ENCODE peak calls at places on chromosomes 5 and 9, in ten cellular contexts. One of them, this sample, is unnamed. For H3K4me1, the result is how much of the 10 kb centered on the place peaks cover.

GRCh38 chr5:113378960-113379541 is 55.7 kb downstream of the TSSK1B start:
- DNase-seq in mucosa of descending colon: no peak
- DNase-seq in spleen: no peak
- DNase-seq in stomach: peak
- DNase-seq in tibial artery: peak
- DNase-seq in body of pancreas: peak
- DNase-seq in mammary epithelial cell: peak
- DNase-seq in psoas muscle: no peak
- DNase-seq in OCI-LY7: peak
- DNase-seq in Karpas-422: peak
- DNase-seq in this sample: no peak

GRCh38 chr9:8962084-8962483 is 1162.5 kb upstream of the DMAC1 start:
- DNase-seq in stomach: no peak
- DNase-seq in Karpas-422: no peak
- DNase-seq in spleen: no peak
- DNase-seq in mammary epithelial cell: no peak
- DNase-seq in body of pancreas: no peak
- DNase-seq in tibial artery: no peak
- DNase-seq in mucosa of descending colon: no peak
- DNase-seq in psoas muscle: no peak
- DNase-seq in OCI-LY7: no peak
- DNase-seq in this sample: no peak

GRCh38 chr5:67292201-67292940 is 95.8 kb upstream of the CD180 start:
- DNase-seq in tibial artery: no peak
- DNase-seq in stomach: no peak
- DNase-seq in mucosa of descending colon: no peak
- DNase-seq in mammary epithelial cell: no peak
- DNase-seq in Karpas-422: peak
- DNase-seq in psoas muscle: no peak
- DNase-seq in spleen: no peak
- DNase-seq in body of pancreas: no peak
- DNase-seq in OCI-LY7: no peak
- DNase-seq in this sample: no peak

GRCh38 chr9:84000186-84000585 is 19.6 kb downstream of the RMI1 start:
- DNase-seq in spleen: no peak
- DNase-seq in mucosa of descending colon: no peak
- DNase-seq in mammary epithelial cell: no peak
- DNase-seq in Karpas-422: no peak
- DNase-seq in psoas muscle: no peak
- DNase-seq in stomach: no peak
- DNase-seq in OCI-LY7: no peak
- DNase-seq in tibial artery: no peak
- DNase-seq in body of pancreas: no peak
- DNase-seq in this sample: no peak

GRCh38 chr5:10306806-10307205 is 896 bp downstream of the CMBL start:
- DNase-seq in OCI-LY7: no peak
- DNase-seq in stomach: no peak
- DNase-seq in mucosa of descending colon: no peak
- DNase-seq in psoas muscle: peak
- DNase-seq in spleen: no peak
- DNase-seq in tibial artery: no peak
- DNase-seq in Karpas-422: no peak
- DNase-seq in mammary epithelial cell: no peak
- DNase-seq in body of pancreas: no peak
- DNase-seq in this sample: no peak

GRCh38 chr9:73039253-73039915 is 86.5 kb upstream of the ALDH1A1 start:
- DNase-seq in Karpas-422: no peak
- DNase-seq in tibial artery: peak
- DNase-seq in body of pancreas: peak
- DNase-seq in spleen: no peak
- DNase-seq in mammary epithelial cell: no peak
- DNase-seq in psoas muscle: no peak
- DNase-seq in OCI-LY7: no peak
- DNase-seq in mucosa of descending colon: no peak
- DNase-seq in stomach: no peak
- DNase-seq in this sample: no peak

GRCh38 chr9:77735515-77735914 is 87.4 kb upstream of the GNA14 start:
- DNase-seq in mammary epithelial cell: no peak
- DNase-seq in OCI-LY7: no peak
- DNase-seq in tibial artery: no peak
- DNase-seq in stomach: no peak
- DNase-seq in Karpas-422: no peak
- DNase-seq in mucosa of descending colon: no peak
- DNase-seq in body of pancreas: no peak
- DNase-seq in psoas muscle: no peak
- DNase-seq in spleen: no peak
- DNase-seq in this sample: no peak

GRCh38 chr5:172647341-172648007 is 6.4 kb downstream of the NEURL1B start:
- DNase-seq in Karpas-422: no peak
- DNase-seq in OCI-LY7: no peak
- DNase-seq in psoas muscle: no peak
- DNase-seq in stomach: no peak
- DNase-seq in tibial artery: no peak
- DNase-seq in mucosa of descending colon: no peak
- DNase-seq in mammary epithelial cell: no peak
- DNase-seq in body of pancreas: no peak
- DNase-seq in spleen: no peak
- DNase-seq in this sample: no peak

GRCh38 chr5:150600951-150601773 is 39.3 kb upstream of the SYNPO start:
- DNase-seq in body of pancreas: no peak
- DNase-seq in Karpas-422: no peak
- DNase-seq in OCI-LY7: no peak
- DNase-seq in psoas muscle: no peak
- DNase-seq in spleen: peak
- DNase-seq in stomach: no peak
- DNase-seq in tibial artery: no peak
- DNase-seq in mucosa of descending colon: no peak
- DNase-seq in mammary epithelial cell: peak
- DNase-seq in this sample: no peak

GRCh38 chr5:41356746-41357145 is 143.4 kb upstream of the C6 start:
- DNase-seq in Karpas-422: no peak
- DNase-seq in mammary epithelial cell: no peak
- DNase-seq in spleen: no peak
- DNase-seq in body of pancreas: peak
- DNase-seq in stomach: no peak
- DNase-seq in psoas muscle: no peak
- DNase-seq in tibial artery: no peak
- DNase-seq in mucosa of descending colon: no peak
- DNase-seq in OCI-LY7: no peak
- DNase-seq in this sample: no peak

GRCh38 chr9:35102769-35103659 is at the start of gene STOML2:
- DNase-seq in spleen: peak
- DNase-seq in psoas muscle: peak
- DNase-seq in OCI-LY7: peak
- DNase-seq in mammary epithelial cell: peak
- DNase-seq in mucosa of descending colon: peak
- DNase-seq in Karpas-422: peak
- DNase-seq in stomach: peak
- DNase-seq in body of pancreas: peak
- DNase-seq in tibial artery: peak
- DNase-seq in this sample: peak

GRCh38 chr9:91580136-91580535 is 156.5 kb upstream of the NFIL3 start:
- DNase-seq in mammary epithelial cell: peak
- DNase-seq in spleen: no peak
- DNase-seq in stomach: no peak
- DNase-seq in mucosa of descending colon: no peak
- DNase-seq in body of pancreas: no peak
- DNase-seq in psoas muscle: no peak
- DNase-seq in Karpas-422: peak
- DNase-seq in tibial artery: no peak
- DNase-seq in OCI-LY7: no peak
- DNase-seq in this sample: no peak

GRCh38 chr9:5563417-5563815 is 53.1 kb downstream of the PDCD1LG2 start:
- DNase-seq in OCI-LY7: no peak
- DNase-seq in stomach: no peak
- DNase-seq in Karpas-422: no peak
- DNase-seq in body of pancreas: no peak
- DNase-seq in mammary epithelial cell: peak
- DNase-seq in psoas muscle: no peak
- DNase-seq in mucosa of descending colon: no peak
- DNase-seq in tibial artery: no peak
- DNase-seq in spleen: no peak
- DNase-seq in this sample: no peak

GRCh38 chr5:74130141-74130897 is 504.3 kb downstream of the ARHGEF28 start:
- DNase-seq in spleen: no peak
- DNase-seq in mammary epithelial cell: no peak
- DNase-seq in psoas muscle: no peak
- DNase-seq in body of pancreas: no peak
- DNase-seq in OCI-LY7: no peak
- DNase-seq in Karpas-422: no peak
- DNase-seq in tibial artery: no peak
- DNase-seq in stomach: no peak
- DNase-seq in mucosa of descending colon: no peak
- DNase-seq in this sample: no peak

GRCh38 chr9:84436386-84437114 is 96.0 kb upstream of the SLC28A3 start:
- DNase-seq in psoas muscle: peak
- DNase-seq in mucosa of descending colon: no peak
- DNase-seq in OCI-LY7: no peak
- DNase-seq in stomach: no peak
- DNase-seq in body of pancreas: no peak
- DNase-seq in spleen: no peak
- DNase-seq in Karpas-422: no peak
- DNase-seq in tibial artery: peak
- DNase-seq in mammary epithelial cell: no peak
- DNase-seq in this sample: no peak

DNA sequence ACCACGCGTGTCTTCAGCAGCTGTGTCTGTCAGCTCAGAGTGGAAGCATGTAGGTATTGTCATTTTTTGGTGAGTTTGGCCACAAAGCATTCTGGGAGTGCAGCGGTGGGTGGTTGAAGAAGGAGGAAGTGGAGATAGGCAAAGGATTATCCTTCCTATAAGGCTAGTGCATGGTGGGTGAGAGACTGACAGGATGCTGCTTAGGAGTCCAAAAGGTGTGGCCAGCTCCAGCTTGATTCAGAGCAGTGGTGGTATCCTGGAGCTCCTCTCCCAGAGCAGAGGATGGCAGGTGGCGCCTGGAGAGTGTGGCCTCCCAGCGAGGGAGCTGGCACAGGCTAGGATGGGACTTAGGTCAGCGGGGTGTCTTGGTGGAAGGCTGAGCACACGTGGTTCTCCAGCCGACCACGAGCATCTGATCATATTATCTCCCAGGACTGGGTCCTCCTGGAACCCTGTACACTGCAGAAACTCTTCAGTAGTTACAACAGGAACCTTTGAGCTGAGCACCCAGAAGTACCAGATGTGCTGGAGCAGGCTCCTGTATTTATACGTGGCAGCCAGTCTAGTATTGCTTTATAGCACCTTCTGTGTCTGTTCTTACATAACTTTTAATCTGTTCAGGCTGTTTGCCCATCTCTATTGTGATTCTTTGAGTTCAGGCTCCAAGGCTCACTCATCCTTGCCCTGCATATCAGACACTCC is 29.6 kb downstream of the MAML1 start:
- DNase-seq in stomach: no peak
- DNase-seq in mammary epithelial cell: peak
- DNase-seq in mucosa of descending colon: no peak
- DNase-seq in psoas muscle: peak
- DNase-seq in Karpas-422: peak
- DNase-seq in OCI-LY7: peak
- DNase-seq in body of pancreas: peak
- DNase-seq in tibial artery: no peak
- DNase-seq in spleen: no peak
- DNase-seq in this sample: no peak
- H3K4me1 ChIP-seq in stomach: under half
- H3K4me1 ChIP-seq in mammary epithelial cell: under half
- H3K4me1 ChIP-seq in mucosa of descending colon: under half
- H3K4me1 ChIP-seq in psoas muscle: half or more
- H3K4me1 ChIP-seq in Karpas-422: under half
- H3K4me1 ChIP-seq in OCI-LY7: under half
- H3K4me1 ChIP-seq in body of pancreas: half or more
- H3K4me1 ChIP-seq in tibial artery: half or more
- H3K4me1 ChIP-seq in spleen: under half
- H3K4me1 ChIP-seq in this sample: half or more

DNA sequence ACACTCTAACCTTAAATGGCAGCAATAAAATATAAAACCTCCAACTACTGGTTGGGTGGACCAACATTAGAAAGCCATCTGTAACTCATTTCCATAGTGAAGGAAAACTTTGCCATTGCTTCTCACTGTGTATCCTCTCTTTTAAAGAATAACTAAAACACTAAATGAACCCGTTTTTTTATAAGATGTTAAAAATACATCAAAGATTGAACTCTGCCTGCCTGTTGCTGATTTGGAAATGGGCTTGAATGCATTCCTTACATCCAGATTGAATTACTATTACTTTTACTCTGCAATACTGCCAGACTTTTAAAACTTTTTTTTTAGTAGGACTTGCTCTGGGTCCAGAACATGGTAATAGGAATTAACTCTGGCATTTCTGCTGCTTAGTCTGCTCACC is 176.9 kb upstream of the PAPPA start:
- DNase-seq in OCI-LY7: no peak
- DNase-seq in psoas muscle: no peak
- DNase-seq in mucosa of descending colon: no peak
- DNase-seq in spleen: no peak
- DNase-seq in stomach: no peak
- DNase-seq in Karpas-422: no peak
- DNase-seq in tibial artery: no peak
- DNase-seq in body of pancreas: no peak
- DNase-seq in mammary epithelial cell: no peak
- DNase-seq in this sample: no peak
- H3K4me1 ChIP-seq in OCI-LY7: under half
- H3K4me1 ChIP-seq in psoas muscle: under half
- H3K4me1 ChIP-seq in mucosa of descending colon: under half
- H3K4me1 ChIP-seq in spleen: under half
- H3K4me1 ChIP-seq in stomach: under half
- H3K4me1 ChIP-seq in Karpas-422: under half
- H3K4me1 ChIP-seq in tibial artery: under half
- H3K4me1 ChIP-seq in body of pancreas: under half
- H3K4me1 ChIP-seq in mammary epithelial cell: under half
- H3K4me1 ChIP-seq in this sample: under half

DNA sequence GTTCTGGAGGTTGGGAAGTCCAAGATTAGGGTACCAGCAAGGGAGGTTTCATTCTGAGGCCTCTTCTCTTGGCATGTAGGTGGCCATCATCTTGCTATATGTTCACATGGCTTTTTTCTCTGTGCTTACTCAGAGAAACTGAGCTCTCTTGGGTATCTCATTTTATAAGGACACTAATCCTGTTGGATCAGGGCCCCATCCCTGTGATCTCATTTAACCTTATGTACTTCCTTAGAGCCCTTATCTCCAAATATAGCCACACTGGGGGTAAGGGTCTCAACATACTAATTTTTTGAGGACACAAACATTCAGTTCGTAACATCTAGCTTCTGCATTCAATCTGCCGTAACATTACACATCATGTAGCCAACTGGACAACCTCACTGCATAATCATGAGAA is 6.6 kb downstream of the DHX29 start:
- DNase-seq in mucosa of descending colon: no peak
- DNase-seq in mammary epithelial cell: no peak
- DNase-seq in OCI-LY7: no peak
- DNase-seq in Karpas-422: no peak
- DNase-seq in body of pancreas: no peak
- DNase-seq in psoas muscle: no peak
- DNase-seq in spleen: no peak
- DNase-seq in stomach: no peak
- DNase-seq in tibial artery: no peak
- DNase-seq in this sample: no peak
- H3K4me1 ChIP-seq in mucosa of descending colon: under half
- H3K4me1 ChIP-seq in mammary epithelial cell: under half
- H3K4me1 ChIP-seq in OCI-LY7: under half
- H3K4me1 ChIP-seq in Karpas-422: under half
- H3K4me1 ChIP-seq in body of pancreas: under half
- H3K4me1 ChIP-seq in psoas muscle: under half
- H3K4me1 ChIP-seq in spleen: under half
- H3K4me1 ChIP-seq in stomach: under half
- H3K4me1 ChIP-seq in tibial artery: under half
- H3K4me1 ChIP-seq in this sample: under half

GRCh38 chr5:115461093-115461492 is 83.5 kb downstream of the FEM1C start:
- DNase-seq in tibial artery: no peak
- DNase-seq in body of pancreas: no peak
- DNase-seq in Karpas-422: no peak
- DNase-seq in mucosa of descending colon: no peak
- DNase-seq in mammary epithelial cell: no peak
- DNase-seq in OCI-LY7: no peak
- DNase-seq in spleen: no peak
- DNase-seq in stomach: no peak
- DNase-seq in psoas muscle: no peak
- DNase-seq in this sample: no peak
- H3K4me1 ChIP-seq in tibial artery: under half
- H3K4me1 ChIP-seq in body of pancreas: under half
- H3K4me1 ChIP-seq in Karpas-422: under half
- H3K4me1 ChIP-seq in mucosa of descending colon: under half
- H3K4me1 ChIP-seq in mammary epithelial cell: under half
- H3K4me1 ChIP-seq in OCI-LY7: under half
- H3K4me1 ChIP-seq in spleen: under half
- H3K4me1 ChIP-seq in stomach: under half
- H3K4me1 ChIP-seq in psoas muscle: half or more
- H3K4me1 ChIP-seq in this sample: under half

This sample was measured in upper lobe of right lung.